ENCODE peak calls at places on chromosomes 4 and X, in seven cellular contexts. One of them, this sample, is unnamed.
A peak's percentile ranks its signal among the peaks of the same experiment; 100 is the strongest.

GRCh38 chrX:68299923-68300322 is 133.4 kb downstream of the OPHN1 start:
- DNase-seq in left lung: no peak
- DNase-seq in activated naive CD4-positive, alpha-beta T cell treated with anti-CD3 and anti-CD28 coated beads, Interleukin-2, amount 50 U/mL, for 72 hours: no peak
- DNase-seq in heart right ventricle: no peak
- DNase-seq in tibial artery: no peak
- DNase-seq in putamen: no peak
- DNase-seq in EL: no peak
- DNase-seq in this sample: no peak

GRCh38 chrX:103356897-103357296 is 591 bp downstream of the TCEAL9 start:
- DNase-seq in left lung: no peak
- DNase-seq in activated naive CD4-positive, alpha-beta T cell treated with anti-CD3 and anti-CD28 coated beads, Interleukin-2, amount 50 U/mL, for 72 hours: no peak
- DNase-seq in heart right ventricle: peak; percentile 18
- DNase-seq in tibial artery: no peak
- DNase-seq in putamen: peak; percentile 7
- DNase-seq in EL: no peak
- DNase-seq in this sample: no peak

GRCh38 chrX:153723351-153724251 is 586 bp downstream of the BCAP31 start:
- DNase-seq in left lung: no peak
- DNase-seq in activated naive CD4-positive, alpha-beta T cell treated with anti-CD3 and anti-CD28 coated beads, Interleukin-2, amount 50 U/mL, for 72 hours: no peak
- DNase-seq in heart right ventricle: peak; percentile 18
- DNase-seq in tibial artery: no peak
- DNase-seq in putamen: no peak
- DNase-seq in EL: peak; percentile 52
- DNase-seq in this sample: no peak

GRCh38 chr4:137905930-137906329 is 336.2 kb downstream of the SLC7A11 start:
- DNase-seq in left lung: no peak
- DNase-seq in activated naive CD4-positive, alpha-beta T cell treated with anti-CD3 and anti-CD28 coated beads, Interleukin-2, amount 50 U/mL, for 72 hours: no peak
- DNase-seq in heart right ventricle: no peak
- DNase-seq in tibial artery: no peak
- DNase-seq in putamen: no peak
- DNase-seq in EL: peak; percentile 13
- DNase-seq in this sample: no peak

GRCh38 chrX:42176790-42177189 is 253.4 kb upstream of the CASK start:
- DNase-seq in left lung: no peak
- DNase-seq in activated naive CD4-positive, alpha-beta T cell treated with anti-CD3 and anti-CD28 coated beads, Interleukin-2, amount 50 U/mL, for 72 hours: no peak
- DNase-seq in heart right ventricle: no peak
- DNase-seq in tibial artery: no peak
- DNase-seq in putamen: no peak
- DNase-seq in EL: no peak
- DNase-seq in this sample: no peak

GRCh38 chr4:153931804-153932203 is 142.9 kb upstream of the SFRP2 start:
- DNase-seq in left lung: no peak
- DNase-seq in activated naive CD4-positive, alpha-beta T cell treated with anti-CD3 and anti-CD28 coated beads, Interleukin-2, amount 50 U/mL, for 72 hours: no peak
- DNase-seq in heart right ventricle: no peak
- DNase-seq in tibial artery: no peak
- DNase-seq in putamen: no peak
- DNase-seq in EL: no peak
- DNase-seq in this sample: no peak

GRCh38 chrX:34612036-34612435 is 45.0 kb downstream of the TMEM47 start:
- DNase-seq in left lung: no peak
- DNase-seq in activated naive CD4-positive, alpha-beta T cell treated with anti-CD3 and anti-CD28 coated beads, Interleukin-2, amount 50 U/mL, for 72 hours: no peak
- DNase-seq in heart right ventricle: no peak
- DNase-seq in tibial artery: no peak
- DNase-seq in putamen: no peak
- DNase-seq in EL: no peak
- DNase-seq in this sample: no peak

GRCh38 chr4:145544998-145545397 is 63.3 kb downstream of the SMAD1 start:
- DNase-seq in left lung: no peak
- DNase-seq in activated naive CD4-positive, alpha-beta T cell treated with anti-CD3 and anti-CD28 coated beads, Interleukin-2, amount 50 U/mL, for 72 hours: no peak
- DNase-seq in heart right ventricle: no peak
- DNase-seq in tibial artery: no peak
- DNase-seq in putamen: no peak
- DNase-seq in EL: no peak
- DNase-seq in this sample: no peak

GRCh38 chr4:153785830-153786721 is 2.8 kb downstream of the SFRP2 start:
- DNase-seq in left lung: no peak
- DNase-seq in activated naive CD4-positive, alpha-beta T cell treated with anti-CD3 and anti-CD28 coated beads, Interleukin-2, amount 50 U/mL, for 72 hours: no peak
- DNase-seq in heart right ventricle: no peak
- DNase-seq in tibial artery: no peak
- DNase-seq in putamen: no peak
- DNase-seq in EL: no peak
- DNase-seq in this sample: no peak

GRCh38 chr4:47312170-47312569 is 151.3 kb downstream of the COMMD8 start:
- DNase-seq in left lung: no peak
- DNase-seq in activated naive CD4-positive, alpha-beta T cell treated with anti-CD3 and anti-CD28 coated beads, Interleukin-2, amount 50 U/mL, for 72 hours: no peak
- DNase-seq in heart right ventricle: no peak
- DNase-seq in tibial artery: no peak
- DNase-seq in putamen: no peak
- DNase-seq in EL: no peak
- DNase-seq in this sample: no peak

GRCh38 chr4:48779095-48779997 is 733 bp downstream of the FRYL start:
- DNase-seq in left lung: peak; percentile 61
- DNase-seq in activated naive CD4-positive, alpha-beta T cell treated with anti-CD3 and anti-CD28 coated beads, Interleukin-2, amount 50 U/mL, for 72 hours: peak; percentile 77
- DNase-seq in heart right ventricle: peak; percentile 62
- DNase-seq in tibial artery: peak; percentile 51
- DNase-seq in putamen: peak; percentile 79
- DNase-seq in EL: peak; percentile 65
- DNase-seq in this sample: peak; percentile 78

GRCh38 chr4:5813882-5814255 is 79.0 kb downstream of the CRMP1 start:
- DNase-seq in left lung: no peak
- DNase-seq in activated naive CD4-positive, alpha-beta T cell treated with anti-CD3 and anti-CD28 coated beads, Interleukin-2, amount 50 U/mL, for 72 hours: no peak
- DNase-seq in heart right ventricle: no peak
- DNase-seq in tibial artery: no peak
- DNase-seq in putamen: no peak
- DNase-seq in EL: no peak
- DNase-seq in this sample: no peak

GRCh38 chr4:2823671-2824328 is 19.8 kb upstream of the ADD1 start:
- DNase-seq in left lung: no peak
- DNase-seq in activated naive CD4-positive, alpha-beta T cell treated with anti-CD3 and anti-CD28 coated beads, Interleukin-2, amount 50 U/mL, for 72 hours: no peak
- DNase-seq in heart right ventricle: no peak
- DNase-seq in tibial artery: no peak
- DNase-seq in putamen: no peak
- DNase-seq in EL: no peak
- DNase-seq in this sample: no peak

GRCh38 chrX:122188751-122189150 is 995.3 kb upstream of the GRIA3 start:
- DNase-seq in left lung: no peak
- DNase-seq in activated naive CD4-positive, alpha-beta T cell treated with anti-CD3 and anti-CD28 coated beads, Interleukin-2, amount 50 U/mL, for 72 hours: no peak
- DNase-seq in heart right ventricle: no peak
- DNase-seq in tibial artery: no peak
- DNase-seq in putamen: no peak
- DNase-seq in EL: peak; percentile 45
- DNase-seq in this sample: no peak

This sample was measured in sciatic nerve.